ENCODE peak calls at places on chromosomes 16 and 17, in four cellular contexts. One of them, this sample, is unnamed.

GRCh38 chr16:4660454-4661007 is 32.8 kb upstream of the NUDT16L1 start:
- DNase-seq in GDM1: no peak
- DNase-seq in Caco-2: no peak
- DNase-seq in GM13976: peak
- DNase-seq in this sample: no peak

GRCh38 chr17:78680436-78680835 is 101.6 kb downstream of the CYTH1 start:
- DNase-seq in GDM1: no peak
- DNase-seq in Caco-2: no peak
- DNase-seq in GM13976: no peak
- DNase-seq in this sample: no peak

GRCh38 chr16:3503513-3503912 is 2.7 kb downstream of the CLUAP1 start:
- DNase-seq in GDM1: no peak
- DNase-seq in Caco-2: no peak
- DNase-seq in GM13976: no peak
- DNase-seq in this sample: no peak

GRCh38 chr17:72406501-72406900 is 285.7 kb downstream of the SOX9 start:
- DNase-seq in GDM1: no peak
- DNase-seq in Caco-2: no peak
- DNase-seq in GM13976: no peak
- DNase-seq in this sample: no peak

GRCh38 chr17:29573558-29573870 is 5.0 kb downstream of the TP53I13 start:
- DNase-seq in GDM1: no peak
- DNase-seq in Caco-2: no peak
- DNase-seq in GM13976: no peak
- DNase-seq in this sample: no peak

GRCh38 chr16:67404740-67405226 is 11.5 kb upstream of the TPPP3 start:
- DNase-seq in GDM1: no peak
- DNase-seq in Caco-2: peak
- DNase-seq in GM13976: no peak
- DNase-seq in this sample: peak

GRCh38 chr16:89094252-89094901 is 725 bp downstream of the ACSF3 start:
- DNase-seq in GDM1: no peak
- DNase-seq in Caco-2: peak
- DNase-seq in GM13976: no peak
- DNase-seq in this sample: peak

GRCh38 chr17:28576758-28577465 is at the start of gene ALDOC:
- DNase-seq in GDM1: peak
- DNase-seq in Caco-2: peak
- DNase-seq in GM13976: peak
- DNase-seq in this sample: peak

GRCh38 chr16:11179569-11179968 is 76.4 kb downstream of the SOCS1 start:
- DNase-seq in GDM1: no peak
- DNase-seq in Caco-2: no peak
- DNase-seq in GM13976: no peak
- DNase-seq in this sample: no peak

GRCh38 chr17:78268191-78268874 is 36.9 kb downstream of the TMEM235 start:
- DNase-seq in GDM1: no peak
- DNase-seq in Caco-2: no peak
- DNase-seq in GM13976: no peak
- DNase-seq in this sample: no peak

GRCh38 chr17:73989671-73990070 is 213.8 kb upstream of the RPL38 start:
- DNase-seq in GDM1: no peak
- DNase-seq in Caco-2: no peak
- DNase-seq in GM13976: no peak
- DNase-seq in this sample: no peak

GRCh38 chr16:46638947-46639925 is 18.1 kb upstream of the SHCBP1 start:
- DNase-seq in GDM1: no peak
- DNase-seq in Caco-2: no peak
- DNase-seq in GM13976: no peak
- DNase-seq in this sample: no peak

GRCh38 chr17:77882040-77882439 is 76.5 kb upstream of the TNRC6C start:
- DNase-seq in GDM1: no peak
- DNase-seq in Caco-2: no peak
- DNase-seq in GM13976: no peak
- DNase-seq in this sample: no peak

GRCh38 chr16:27174007-27174406 is 29.3 kb upstream of the KDM8 start:
- DNase-seq in GDM1: peak
- DNase-seq in Caco-2: no peak
- DNase-seq in GM13976: no peak
- DNase-seq in this sample: peak

GRCh38 chr17:15896277-15896676 is 48.7 kb upstream of the ADORA2B start:
- DNase-seq in GDM1: no peak
- DNase-seq in Caco-2: no peak
- DNase-seq in GM13976: no peak
- DNase-seq in this sample: no peak

GRCh38 chr17:66952681-66953638 is 11.5 kb upstream of the CACNG4 start:
- DNase-seq in GDM1: no peak
- DNase-seq in Caco-2: peak
- DNase-seq in GM13976: no peak
- DNase-seq in this sample: peak

GRCh38 chr16:11038777-11039176 is 94.4 kb downstream of the CLEC16A start:
- DNase-seq in GDM1: no peak
- DNase-seq in Caco-2: no peak
- DNase-seq in GM13976: no peak
- DNase-seq in this sample: no peak

GRCh38 chr17:8393470-8394231 is 4.0 kb downstream of the RNF222 start:
- DNase-seq in GDM1: no peak
- DNase-seq in Caco-2: no peak
- DNase-seq in GM13976: no peak
- DNase-seq in this sample: no peak

GRCh38 chr17:38584350-38584925 is 21.3 kb downstream of the SRCIN1 start:
- DNase-seq in GDM1: peak
- DNase-seq in Caco-2: peak
- DNase-seq in GM13976: peak
- DNase-seq in this sample: peak

GRCh38 chr17:7557825-7558543 is 566 bp upstream of the TNFSF13 start:
- DNase-seq in GDM1: peak
- DNase-seq in Caco-2: no peak
- DNase-seq in GM13976: peak
- DNase-seq in this sample: peak

GRCh38 chr17:72056155-72056554 is 64.7 kb upstream of the SOX9 start:
- DNase-seq in GDM1: no peak
- DNase-seq in Caco-2: no peak
- DNase-seq in GM13976: no peak
- DNase-seq in this sample: no peak

GRCh38 chr17:17749025-17749772 is 67.9 kb downstream of the RAI1 start:
- DNase-seq in GDM1: no peak
- DNase-seq in Caco-2: no peak
- DNase-seq in GM13976: no peak
- DNase-seq in this sample: no peak

GRCh38 chr16:56424791-56425438 is 430 bp downstream of the AMFR start:
- DNase-seq in GDM1: no peak
- DNase-seq in Caco-2: no peak
- DNase-seq in GM13976: peak
- DNase-seq in this sample: no peak

GRCh38 chr16:81447383-81448101 is 2.9 kb downstream of the CMIP start:
- DNase-seq in GDM1: no peak
- DNase-seq in Caco-2: no peak
- DNase-seq in GM13976: no peak
- DNase-seq in this sample: no peak

GRCh38 chr16:70715113-70715711 is 29.4 kb upstream of the MTSS2 start:
- DNase-seq in GDM1: no peak
- DNase-seq in Caco-2: no peak
- DNase-seq in GM13976: no peak
- DNase-seq in this sample: peak

GRCh38 chr17:4998666-4999428 is 1.1 kb downstream of the KIF1C start:
- DNase-seq in GDM1: no peak
- DNase-seq in Caco-2: peak
- DNase-seq in GM13976: peak
- DNase-seq in this sample: peak

GRCh38 chr17:14737984-14738651 is 437.2 kb downstream of the HS3ST3B1 start:
- DNase-seq in GDM1: no peak
- DNase-seq in Caco-2: peak
- DNase-seq in GM13976: peak
- DNase-seq in this sample: peak

GRCh38 chr17:1947229-1947742 is 77.8 kb downstream of the RTN4RL1 start:
- DNase-seq in GDM1: no peak
- DNase-seq in Caco-2: no peak
- DNase-seq in GM13976: no peak
- DNase-seq in this sample: no peak

GRCh38 chr17:71188811-71189492 is 931.9 kb upstream of the SOX9 start:
- DNase-seq in GDM1: no peak
- DNase-seq in Caco-2: no peak
- DNase-seq in GM13976: no peak
- DNase-seq in this sample: no peak

GRCh38 chr16:9090101-9090959 is 1.1 kb upstream of the HAPSTR1 start:
- DNase-seq in GDM1: no peak
- DNase-seq in Caco-2: peak
- DNase-seq in GM13976: peak
- DNase-seq in this sample: no peak

GRCh38 chr16:28098171-28098958 is 34.9 kb upstream of the GSG1L start:
- DNase-seq in GDM1: no peak
- DNase-seq in Caco-2: no peak
- DNase-seq in GM13976: no peak
- DNase-seq in this sample: no peak

GRCh38 chr16:3689731-3690130 is 27.6 kb downstream of the TRAP1 start:
- DNase-seq in GDM1: no peak
- DNase-seq in Caco-2: no peak
- DNase-seq in GM13976: no peak
- DNase-seq in this sample: no peak

GRCh38 chr17:73874008-73874407 is 229.8 kb upstream of the SDK2 start:
- DNase-seq in GDM1: no peak
- DNase-seq in Caco-2: no peak
- DNase-seq in GM13976: peak
- DNase-seq in this sample: no peak